ENCODE peak calls at places on chromosomes 16 and 17, in ten cellular contexts. H is heart right ventricle, T is tibial nerve, R is right atrium auricular region, I is left ventricle myocardium inferior, V is HL-60, C is bronchial epithelial cell, Y is spleen, X is fibroblast of lung, B is IMR-90. Z is an unnamed sample.

GRCh38 chr17:13283606-13284005 is 265.8 kb upstream of the ELAC2 start:
- DNase-seq in Y (no peak), H (no peak), T (no peak), C (no peak), V (no peak), I (no peak), R (no peak), X (no peak), B (no peak), Z (no peak)

GRCh38 chr16:64412578-64413280 is 709.1 kb downstream of the CDH11 start:
- DNase-seq in X (peak; percentile 81), R (no peak), T (no peak), I (no peak), V (no peak), H (no peak), Y (no peak), C (peak; percentile 51), B (peak; percentile 69), Z (peak; percentile 76)

GRCh38 chr17:62792122-62792800 is 15.9 kb downstream of the MARCHF10 start:
- DNase-seq in R (no peak), Y (no peak), I (no peak), C (peak; percentile 96), B (peak; percentile 100), T (no peak), H (no peak), V (no peak), X (peak; percentile 98), Z (peak; percentile 98)

GRCh38 chr16:55968221-55968620 is 93.0 kb upstream of the CES5A start:
- DNase-seq in Y (no peak), H (no peak), B (no peak), V (no peak), T (no peak), C (no peak), X (no peak), R (no peak), I (no peak), Z (no peak)

GRCh38 chr16:3259097-3259496 is 2.7 kb upstream of the MEFV start:
- DNase-seq in T (peak; percentile 72), X (no peak), B (no peak), C (no peak), Y (no peak), H (peak; percentile 34), R (peak; percentile 68), I (no peak), V (peak; percentile 99), Z (no peak)

GRCh38 chr17:78365561-78366108 is 5.8 kb upstream of the SOCS3 start:
- DNase-seq in I (no peak), X (peak; percentile 73), H (no peak), B (no peak), V (no peak), R (no peak), T (no peak), Y (no peak), C (no peak), Z (peak; percentile 59)

GRCh38 chr17:15109608-15110007 is 155.5 kb downstream of the PMP22 start:
- DNase-seq in R (no peak), I (no peak), V (no peak), Y (no peak), X (no peak), T (no peak), H (no peak), C (no peak), B (no peak), Z (no peak)

GRCh38 chr16:67249762-67250327 is 1.1 kb downstream of the SLC9A5 start:
- DNase-seq in V (no peak), Y (peak; percentile 41), B (peak; percentile 35), R (no peak), I (no peak), T (no peak), C (no peak), X (peak; percentile 31), H (no peak), Z (no peak)

GRCh38 chr17:45312477-45313418 is 4.1 kb downstream of the MAP3K14 start:
- DNase-seq in T (no peak), B (no peak), H (no peak), R (no peak), I (no peak), V (no peak), Y (no peak), C (peak; percentile 44), X (no peak), Z (no peak)
- H3K4me3 ChIP-seq in T (no peak overlapping the region), B (no peak overlapping the region), H (peak overlapping the region; percentile 18), R (no peak overlapping the region), I (peak overlapping the region; percentile 90), V (no peak overlapping the region), Y (no peak overlapping the region), C (no peak overlapping the region), X (no peak overlapping the region), Z (peak overlapping the region; percentile 25)

GRCh38 chr16:30079480-30079879 is 3.7 kb downstream of the PPP4C start:
- DNase-seq in I (no peak), Y (peak; percentile 28), R (no peak), B (no peak), T (no peak), C (no peak), V (no peak), H (no peak), X (no peak), Z (no peak)
- TF ChIP-seq CTCF in I (no peak), Y (no peak), R (no peak), B (no peak), T (no peak), C (no peak), V (no peak), H (no peak), X (no peak), Z (no peak)

GRCh38 chr17:42317256-42317966 is 29.1 kb downstream of the STAT5A start:
- DNase-seq in R (no peak), X (no peak), C (no peak), B (no peak), I (no peak), T (no peak), V (no peak), H (no peak), Y (no peak), Z (no peak)

GRCh38 chr17:42313773-42314566 is 25.7 kb downstream of the STAT5A start:
- DNase-seq in B (no peak), C (peak; percentile 67), R (no peak), I (no peak), V (no peak), T (no peak), H (no peak), X (peak; percentile 14), Y (no peak), Z (no peak)

GRCh38 chr17:42316755-42317154 is 28.5 kb downstream of the STAT5A start:
- DNase-seq in X (no peak), C (no peak), R (no peak), H (no peak), Y (no peak), I (no peak), V (no peak), B (no peak), T (no peak), Z (no peak)

GRCh38 chr17:42313389-42313772 is 25.1 kb downstream of the STAT5A start:
- DNase-seq in V (no peak), I (no peak), H (no peak), X (no peak), R (no peak), Y (no peak), C (no peak), B (no peak), T (no peak), Z (no peak)

DNA sequence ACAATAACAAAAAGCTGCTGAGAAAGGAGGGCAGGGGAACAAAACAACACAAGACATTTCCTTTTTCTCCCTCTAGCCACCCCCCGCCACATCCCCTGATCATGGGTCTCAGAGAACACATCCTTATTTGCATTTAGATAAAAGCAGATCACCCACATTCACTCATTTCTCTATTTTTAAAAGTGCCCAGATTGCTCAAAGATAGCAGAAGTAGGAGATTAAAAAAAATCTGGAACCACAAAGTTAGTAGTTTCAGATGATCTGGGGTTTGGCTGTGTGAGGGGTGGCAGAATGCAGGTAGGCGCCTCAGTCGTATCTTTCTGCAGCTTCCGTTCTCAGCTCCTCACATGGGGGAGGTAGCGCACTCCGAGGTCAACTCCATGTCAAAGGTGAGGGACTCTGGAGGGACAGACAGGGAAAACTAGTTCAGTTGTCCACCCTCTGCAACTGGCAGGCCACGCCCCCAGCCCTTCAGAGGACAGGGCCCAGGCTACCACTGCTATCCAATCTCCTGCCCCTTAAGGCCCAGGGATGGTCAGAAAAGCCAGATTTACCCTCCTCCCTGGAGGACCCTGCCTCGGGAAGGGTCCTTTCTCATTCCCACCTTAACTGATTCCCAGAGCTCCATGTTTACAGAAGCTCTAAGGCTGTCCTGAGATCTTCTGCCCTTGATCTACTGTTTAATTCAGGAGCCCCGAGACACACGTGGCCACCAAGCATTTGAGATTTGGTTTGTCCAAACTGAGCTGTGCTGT is 27.3 kb downstream of the STAT5A start:
- DNase-seq in T (no peak), Y (peak; percentile 83), X (no peak), B (no peak), I (no peak), V (no peak), R (no peak), C (no peak), H (no peak), Z (no peak)
- H3K4me3 ChIP-seq in T (no peak overlapping the region), Y (no peak overlapping the region), X (no peak overlapping the region), B (no peak overlapping the region), I (no peak overlapping the region), V (no peak overlapping the region), R (no peak overlapping the region), C (no peak overlapping the region), H (no peak overlapping the region), Z (no peak overlapping the region)

GRCh38 chr16:2057438-2057837 is 9.7 kb downstream of the TSC2 start:
- DNase-seq in C (no peak), V (no peak), T (no peak), B (no peak), H (no peak), Y (no peak), R (no peak), I (no peak), X (no peak), Z (no peak)

GRCh38 chr16:2058901-2059300 is 11.1 kb downstream of the TSC2 start:
- DNase-seq in Y (no peak), B (no peak), X (no peak), C (no peak), T (no peak), I (no peak), V (no peak), H (no peak), R (no peak), Z (no peak)

GRCh38 chr16:2056077-2056476 is 8.3 kb downstream of the TSC2 start:
- DNase-seq in Y (no peak), H (no peak), T (no peak), X (no peak), I (no peak), B (no peak), C (no peak), R (no peak), V (no peak), Z (no peak)

GRCh38 chr16:2054543-2055245 is 6.9 kb downstream of the TSC2 start:
- DNase-seq in T (no peak), I (no peak), H (no peak), X (no peak), Y (no peak), R (no peak), C (no peak), B (no peak), V (no peak), Z (no peak)

DNA sequence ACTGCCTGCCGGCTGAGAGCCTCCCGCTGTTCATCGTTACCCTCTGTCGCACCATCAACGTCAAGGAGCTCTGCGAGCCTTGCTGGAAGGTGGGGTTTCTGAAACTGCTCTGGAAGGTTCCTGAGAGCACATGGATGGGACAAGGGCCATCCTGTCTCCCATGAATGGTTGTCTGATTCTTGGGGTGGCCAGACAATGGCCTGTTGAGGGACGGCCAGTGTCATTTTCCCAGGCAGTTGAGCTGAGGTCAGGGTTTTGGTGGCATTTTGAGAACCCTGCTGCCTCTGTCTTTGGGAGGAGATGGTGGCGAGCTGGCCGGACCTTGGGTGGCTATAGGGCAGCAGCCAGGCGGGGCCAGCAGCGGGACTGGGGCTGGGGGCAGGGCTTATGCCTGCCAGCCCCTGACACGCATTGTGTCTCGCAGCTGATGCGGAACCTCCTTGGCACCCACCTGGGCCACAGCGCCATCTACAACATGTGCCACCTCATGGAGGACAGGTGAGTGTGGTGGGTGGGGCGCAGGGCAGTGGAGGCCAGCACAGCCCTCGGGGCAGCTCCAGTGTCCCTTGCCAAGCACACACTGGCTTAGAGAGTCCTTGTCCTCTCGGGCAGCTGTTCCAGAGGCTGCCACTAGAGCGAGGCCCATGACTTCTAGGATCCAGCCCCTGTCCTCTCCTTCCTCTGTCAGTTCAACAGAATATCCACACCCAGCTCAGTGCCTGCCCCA is 9.1 kb downstream of the TSC2 start:
- DNase-seq in C (no peak), R (no peak), H (no peak), I (no peak), X (no peak), B (no peak), Y (no peak), V (no peak), T (no peak), Z (no peak)
- TF ChIP-seq CTCF in C (peak; percentile 28), R (no peak), H (no peak), I (peak; percentile 23), X (peak; percentile 16), B (no peak), Y (no peak), V (no peak), T (peak; percentile 10), Z (no peak)